ENCODE peak calls at places on chromosomes 6 and 20, in four cellular contexts. One of them, this sample, is unnamed.

GRCh38 chr6:37242429-37243052 is 15.0 kb upstream of the TBC1D22B start:
- DNase-seq in stimulated activated CD8-positive, alpha-beta memory T cell treated with anti-CD3 and anti-CD28 coated beads, Interleukin-7, amount 100 ng/mL, for 4 hours: no peak
- DNase-seq in Karpas-422: no peak
- DNase-seq in hypothalamus: no peak
- DNase-seq in this sample: no peak

GRCh38 chr6:34143196-34143883 is 2.5 kb downstream of the GRM4 start:
- DNase-seq in stimulated activated CD8-positive, alpha-beta memory T cell treated with anti-CD3 and anti-CD28 coated beads, Interleukin-7, amount 100 ng/mL, for 4 hours: no peak
- DNase-seq in hypothalamus: no peak
- DNase-seq in Karpas-422: no peak
- DNase-seq in this sample: no peak

GRCh38 chr6:36933102-36933501 is 21.4 kb upstream of the PI16 start:
- DNase-seq in Karpas-422: no peak
- DNase-seq in hypothalamus: no peak
- DNase-seq in stimulated activated CD8-positive, alpha-beta memory T cell treated with anti-CD3 and anti-CD28 coated beads, Interleukin-7, amount 100 ng/mL, for 4 hours: no peak
- DNase-seq in this sample: no peak

GRCh38 chr6:75848274-75848673 is 99.2 kb downstream of the MYO6 start:
- DNase-seq in hypothalamus: no peak
- DNase-seq in Karpas-422: no peak
- DNase-seq in stimulated activated CD8-positive, alpha-beta memory T cell treated with anti-CD3 and anti-CD28 coated beads, Interleukin-7, amount 100 ng/mL, for 4 hours: no peak
- DNase-seq in this sample: no peak

GRCh38 chr6:36223706-36224105 is 27.2 kb downstream of the BRPF3 start:
- DNase-seq in hypothalamus: no peak
- DNase-seq in stimulated activated CD8-positive, alpha-beta memory T cell treated with anti-CD3 and anti-CD28 coated beads, Interleukin-7, amount 100 ng/mL, for 4 hours: no peak
- DNase-seq in Karpas-422: no peak
- DNase-seq in this sample: no peak

GRCh38 chr6:1110164-1110563 is 201.7 kb upstream of the FOXQ1 start:
- DNase-seq in Karpas-422: no peak
- DNase-seq in hypothalamus: no peak
- DNase-seq in stimulated activated CD8-positive, alpha-beta memory T cell treated with anti-CD3 and anti-CD28 coated beads, Interleukin-7, amount 100 ng/mL, for 4 hours: no peak
- DNase-seq in this sample: no peak

GRCh38 chr6:159977242-159978214 is 8.6 kb downstream of the IGF2R start:
- DNase-seq in hypothalamus: no peak
- DNase-seq in stimulated activated CD8-positive, alpha-beta memory T cell treated with anti-CD3 and anti-CD28 coated beads, Interleukin-7, amount 100 ng/mL, for 4 hours: no peak
- DNase-seq in Karpas-422: no peak
- DNase-seq in this sample: peak

GRCh38 chr6:84103029-84103428 is 69.5 kb downstream of the MRAP2 start:
- DNase-seq in stimulated activated CD8-positive, alpha-beta memory T cell treated with anti-CD3 and anti-CD28 coated beads, Interleukin-7, amount 100 ng/mL, for 4 hours: no peak
- DNase-seq in hypothalamus: no peak
- DNase-seq in Karpas-422: no peak
- DNase-seq in this sample: no peak

GRCh38 chr6:122459240-122459639 is 12.4 kb downstream of the SERINC1 start:
- DNase-seq in stimulated activated CD8-positive, alpha-beta memory T cell treated with anti-CD3 and anti-CD28 coated beads, Interleukin-7, amount 100 ng/mL, for 4 hours: no peak
- DNase-seq in Karpas-422: no peak
- DNase-seq in hypothalamus: no peak
- DNase-seq in this sample: no peak

GRCh38 chr6:161407581-161407980 is 133.7 kb upstream of the AGPAT4 start:
- DNase-seq in hypothalamus: no peak
- DNase-seq in stimulated activated CD8-positive, alpha-beta memory T cell treated with anti-CD3 and anti-CD28 coated beads, Interleukin-7, amount 100 ng/mL, for 4 hours: no peak
- DNase-seq in Karpas-422: no peak
- DNase-seq in this sample: no peak

GRCh38 chr6:34888874-34889555 is at the start of gene ANKS1A:
- DNase-seq in Karpas-422: peak
- DNase-seq in hypothalamus: peak
- DNase-seq in stimulated activated CD8-positive, alpha-beta memory T cell treated with anti-CD3 and anti-CD28 coated beads, Interleukin-7, amount 100 ng/mL, for 4 hours: peak
- DNase-seq in this sample: peak

GRCh38 chr6:162058281-162058875 is 669.2 kb downstream of the PRKN start:
- DNase-seq in stimulated activated CD8-positive, alpha-beta memory T cell treated with anti-CD3 and anti-CD28 coated beads, Interleukin-7, amount 100 ng/mL, for 4 hours: no peak
- DNase-seq in Karpas-422: no peak
- DNase-seq in hypothalamus: no peak
- DNase-seq in this sample: no peak

GRCh38 chr6:30061766-30062458 is 847 bp downstream of the POLR1H start:
- DNase-seq in hypothalamus: peak
- DNase-seq in stimulated activated CD8-positive, alpha-beta memory T cell treated with anti-CD3 and anti-CD28 coated beads, Interleukin-7, amount 100 ng/mL, for 4 hours: no peak
- DNase-seq in Karpas-422: no peak
- DNase-seq in this sample: peak

GRCh38 chr20:1818895-1819294 is 76.3 kb upstream of the SIRPA start:
- DNase-seq in hypothalamus: no peak
- DNase-seq in Karpas-422: no peak
- DNase-seq in stimulated activated CD8-positive, alpha-beta memory T cell treated with anti-CD3 and anti-CD28 coated beads, Interleukin-7, amount 100 ng/mL, for 4 hours: no peak
- DNase-seq in this sample: no peak

GRCh38 chr20:32909451-32909850 is 50.7 kb downstream of the EFCAB8 start:
- DNase-seq in stimulated activated CD8-positive, alpha-beta memory T cell treated with anti-CD3 and anti-CD28 coated beads, Interleukin-7, amount 100 ng/mL, for 4 hours: no peak
- DNase-seq in hypothalamus: no peak
- DNase-seq in Karpas-422: no peak
- DNase-seq in this sample: no peak

GRCh38 chr20:4029505-4030467 is 14.4 kb upstream of the RNF24 start:
- DNase-seq in Karpas-422: no peak
- DNase-seq in stimulated activated CD8-positive, alpha-beta memory T cell treated with anti-CD3 and anti-CD28 coated beads, Interleukin-7, amount 100 ng/mL, for 4 hours: no peak
- DNase-seq in hypothalamus: no peak
- DNase-seq in this sample: no peak

GRCh38 chr6:101597711-101598110 is 204.2 kb downstream of the GRIK2 start:
- DNase-seq in stimulated activated CD8-positive, alpha-beta memory T cell treated with anti-CD3 and anti-CD28 coated beads, Interleukin-7, amount 100 ng/mL, for 4 hours: no peak
- DNase-seq in hypothalamus: no peak
- DNase-seq in Karpas-422: no peak
- DNase-seq in this sample: no peak

GRCh38 chr20:60446273-60447111 is 488.3 kb downstream of the CDH26 start:
- DNase-seq in stimulated activated CD8-positive, alpha-beta memory T cell treated with anti-CD3 and anti-CD28 coated beads, Interleukin-7, amount 100 ng/mL, for 4 hours: no peak
- DNase-seq in Karpas-422: peak
- DNase-seq in hypothalamus: no peak
- DNase-seq in this sample: no peak

GRCh38 chr20:5746064-5746463 is 4.1 kb upstream of the SHLD1 start:
- DNase-seq in Karpas-422: no peak
- DNase-seq in hypothalamus: no peak
- DNase-seq in stimulated activated CD8-positive, alpha-beta memory T cell treated with anti-CD3 and anti-CD28 coated beads, Interleukin-7, amount 100 ng/mL, for 4 hours: no peak
- DNase-seq in this sample: no peak

GRCh38 chr20:57658447-57659130 is 38.4 kb upstream of the ZBP1 start:
- DNase-seq in stimulated activated CD8-positive, alpha-beta memory T cell treated with anti-CD3 and anti-CD28 coated beads, Interleukin-7, amount 100 ng/mL, for 4 hours: no peak
- DNase-seq in Karpas-422: no peak
- DNase-seq in hypothalamus: no peak
- DNase-seq in this sample: no peak

GRCh38 chr20:50191065-50191565 is 485 bp downstream of the CEBPB start:
- DNase-seq in stimulated activated CD8-positive, alpha-beta memory T cell treated with anti-CD3 and anti-CD28 coated beads, Interleukin-7, amount 100 ng/mL, for 4 hours: peak
- DNase-seq in Karpas-422: peak
- DNase-seq in hypothalamus: no peak
- DNase-seq in this sample: peak

GRCh38 chr6:139882977-139883728 is 508.7 kb upstream of the CITED2 start:
- DNase-seq in stimulated activated CD8-positive, alpha-beta memory T cell treated with anti-CD3 and anti-CD28 coated beads, Interleukin-7, amount 100 ng/mL, for 4 hours: no peak
- DNase-seq in hypothalamus: no peak
- DNase-seq in Karpas-422: no peak
- DNase-seq in this sample: peak

GRCh38 chr6:16267428-16268263 is 29.3 kb downstream of the GMPR start:
- DNase-seq in Karpas-422: peak
- DNase-seq in stimulated activated CD8-positive, alpha-beta memory T cell treated with anti-CD3 and anti-CD28 coated beads, Interleukin-7, amount 100 ng/mL, for 4 hours: no peak
- DNase-seq in hypothalamus: no peak
- DNase-seq in this sample: no peak

GRCh38 chr20:58700121-58700780 is 7.7 kb downstream of the NPEPL1 start:
- DNase-seq in Karpas-422: no peak
- DNase-seq in hypothalamus: no peak
- DNase-seq in stimulated activated CD8-positive, alpha-beta memory T cell treated with anti-CD3 and anti-CD28 coated beads, Interleukin-7, amount 100 ng/mL, for 4 hours: no peak
- DNase-seq in this sample: no peak

GRCh38 chr6:155247618-155248017 is 16.2 kb upstream of the CLDN20 start:
- DNase-seq in Karpas-422: no peak
- DNase-seq in hypothalamus: no peak
- DNase-seq in stimulated activated CD8-positive, alpha-beta memory T cell treated with anti-CD3 and anti-CD28 coated beads, Interleukin-7, amount 100 ng/mL, for 4 hours: no peak
- DNase-seq in this sample: no peak

This sample was measured in midbrain.